ENCODE peak calls at places on chromosomes 13 and 19, in eight cellular contexts. One of them, this sample, is unnamed.

GRCh38 chr13:43805071-43805468 is 18.3 kb upstream of the ENOX1 start:
- DNase-seq in lower lobe of right lung: no peak
- DNase-seq in activated naive CD8-positive, alpha-beta T cell treated with anti-CD3 and anti-CD28 coated beads for 36 hours: no peak
- DNase-seq in activated CD4-positive, alpha-beta T cell treated with anti-CD3 and anti-CD28 coated beads for 1 hour: no peak
- DNase-seq in HCT116: peak; percentile 81
- DNase-seq in M059J: peak; percentile 92
- DNase-seq in stromal cell of bone marrow: peak; percentile 85
- DNase-seq in neural crest cell: no peak
- DNase-seq in this sample: no peak

GRCh38 chr13:44088409-44088808 is 208.7 kb downstream of the LACC1 start:
- DNase-seq in M059J: no peak
- DNase-seq in stromal cell of bone marrow: no peak
- DNase-seq in neural crest cell: no peak
- DNase-seq in lower lobe of right lung: no peak
- DNase-seq in activated naive CD8-positive, alpha-beta T cell treated with anti-CD3 and anti-CD28 coated beads for 36 hours: no peak
- DNase-seq in HCT116: no peak
- DNase-seq in activated CD4-positive, alpha-beta T cell treated with anti-CD3 and anti-CD28 coated beads for 1 hour: no peak
- DNase-seq in this sample: no peak

GRCh38 chr19:719636-720377 is 11.1 kb downstream of the PALM start:
- DNase-seq in activated CD4-positive, alpha-beta T cell treated with anti-CD3 and anti-CD28 coated beads for 1 hour: no peak
- DNase-seq in stromal cell of bone marrow: no peak
- DNase-seq in activated naive CD8-positive, alpha-beta T cell treated with anti-CD3 and anti-CD28 coated beads for 36 hours: peak; percentile 47
- DNase-seq in neural crest cell: no peak
- DNase-seq in HCT116: no peak
- DNase-seq in lower lobe of right lung: no peak
- DNase-seq in M059J: no peak
- DNase-seq in this sample: no peak

GRCh38 chr19:40803170-40803856 is 4.3 kb downstream of the EGLN2 start:
- DNase-seq in stromal cell of bone marrow: no peak
- DNase-seq in activated naive CD8-positive, alpha-beta T cell treated with anti-CD3 and anti-CD28 coated beads for 36 hours: no peak
- DNase-seq in activated CD4-positive, alpha-beta T cell treated with anti-CD3 and anti-CD28 coated beads for 1 hour: no peak
- DNase-seq in neural crest cell: no peak
- DNase-seq in lower lobe of right lung: no peak
- DNase-seq in HCT116: no peak
- DNase-seq in M059J: no peak
- DNase-seq in this sample: no peak

GRCh38 chr19:29001006-29001921 is 211.7 kb downstream of the UQCRFS1 start:
- DNase-seq in M059J: no peak
- DNase-seq in activated naive CD8-positive, alpha-beta T cell treated with anti-CD3 and anti-CD28 coated beads for 36 hours: no peak
- DNase-seq in activated CD4-positive, alpha-beta T cell treated with anti-CD3 and anti-CD28 coated beads for 1 hour: no peak
- DNase-seq in HCT116: no peak
- DNase-seq in lower lobe of right lung: no peak
- DNase-seq in neural crest cell: no peak
- DNase-seq in stromal cell of bone marrow: no peak
- DNase-seq in this sample: no peak

GRCh38 chr19:14149509-14149994 is 13.2 kb upstream of the ASF1B start:
- DNase-seq in lower lobe of right lung: peak; percentile 76
- DNase-seq in M059J: no peak
- DNase-seq in activated CD4-positive, alpha-beta T cell treated with anti-CD3 and anti-CD28 coated beads for 1 hour: peak; percentile 33
- DNase-seq in stromal cell of bone marrow: no peak
- DNase-seq in HCT116: no peak
- DNase-seq in neural crest cell: no peak
- DNase-seq in activated naive CD8-positive, alpha-beta T cell treated with anti-CD3 and anti-CD28 coated beads for 36 hours: peak; percentile 47
- DNase-seq in this sample: peak; percentile 56

GRCh38 chr19:16571689-16572331 is 405 bp downstream of the SLC35E1 start:
- DNase-seq in neural crest cell: peak; percentile 20
- DNase-seq in activated naive CD8-positive, alpha-beta T cell treated with anti-CD3 and anti-CD28 coated beads for 36 hours: peak; percentile 56
- DNase-seq in stromal cell of bone marrow: no peak
- DNase-seq in activated CD4-positive, alpha-beta T cell treated with anti-CD3 and anti-CD28 coated beads for 1 hour: no peak
- DNase-seq in lower lobe of right lung: peak; percentile 71
- DNase-seq in HCT116: no peak
- DNase-seq in M059J: peak; percentile 26
- DNase-seq in this sample: no peak

GRCh38 chr13:112069727-112070300 is 2.9 kb downstream of the SOX1 start:
- DNase-seq in neural crest cell: no peak
- DNase-seq in activated naive CD8-positive, alpha-beta T cell treated with anti-CD3 and anti-CD28 coated beads for 36 hours: no peak
- DNase-seq in M059J: no peak
- DNase-seq in activated CD4-positive, alpha-beta T cell treated with anti-CD3 and anti-CD28 coated beads for 1 hour: no peak
- DNase-seq in HCT116: no peak
- DNase-seq in lower lobe of right lung: no peak
- DNase-seq in stromal cell of bone marrow: no peak
- DNase-seq in this sample: no peak

GRCh38 chr19:43658001-43658400 is 12.0 kb downstream of the PLAUR start:
- DNase-seq in activated naive CD8-positive, alpha-beta T cell treated with anti-CD3 and anti-CD28 coated beads for 36 hours: no peak
- DNase-seq in stromal cell of bone marrow: no peak
- DNase-seq in lower lobe of right lung: no peak
- DNase-seq in neural crest cell: no peak
- DNase-seq in HCT116: no peak
- DNase-seq in M059J: no peak
- DNase-seq in activated CD4-positive, alpha-beta T cell treated with anti-CD3 and anti-CD28 coated beads for 1 hour: no peak
- DNase-seq in this sample: no peak

This sample was measured in activated T-helper 2 cell treated with anti-CD3 and anti-CD28 coated beads, Interferon-gamma antibody, Interleukin-2, Interleukin-4, amounts not matched to agents 10 μg/mL and 5 μg/mL and 100 μg/mL, durations not matched to agents 14 hours and 24 hours and 36 hours.